ENCODE peak calls at places on chromosome 17, in four cellular contexts. One of them, this sample, is unnamed.

GRCh38 chr17:47237841-47238240 is 15.8 kb upstream of the ITGB3 start:
- DNase-seq in GM12878: no peak
- DNase-seq in K562: no peak
- DNase-seq in H1: no peak
- DNase-seq in this sample: no peak

GRCh38 chr17:75031972-75032895 is 14.5 kb downstream of the ATP5PD start:
- DNase-seq in K562: peak
- DNase-seq in H1: peak
- DNase-seq in GM12878: no peak
- DNase-seq in this sample: peak

GRCh38 chr17:67239597-67239996 is 5.4 kb downstream of the HELZ start:
- DNase-seq in H1: no peak
- DNase-seq in K562: no peak
- DNase-seq in GM12878: no peak
- DNase-seq in this sample: no peak

GRCh38 chr17:59647288-59647687 is 27.6 kb downstream of the CLTC start:
- DNase-seq in GM12878: no peak
- DNase-seq in K562: no peak
- DNase-seq in H1: no peak
- DNase-seq in this sample: no peak

GRCh38 chr17:72691601-72692000 is 400.9 kb downstream of the SLC39A11 start:
- DNase-seq in GM12878: no peak
- DNase-seq in H1: no peak
- DNase-seq in K562: no peak
- DNase-seq in this sample: no peak

GRCh38 chr17:57484081-57484666 is 227.9 kb downstream of the MSI2 start:
- DNase-seq in K562: no peak
- DNase-seq in GM12878: no peak
- DNase-seq in H1: no peak
- DNase-seq in this sample: no peak

GRCh38 chr17:63480192-63480784 is 3.4 kb downstream of the ACE start:
- DNase-seq in GM12878: no peak
- DNase-seq in K562: no peak
- DNase-seq in H1: no peak
- DNase-seq in this sample: no peak

GRCh38 chr17:9240659-9241370 is 219.5 kb downstream of the NTN1 start:
- DNase-seq in GM12878: no peak
- DNase-seq in K562: peak
- DNase-seq in H1: no peak
- DNase-seq in this sample: no peak

GRCh38 chr17:13437966-13438779 is 163.6 kb downstream of the HS3ST3A1 start:
- DNase-seq in GM12878: no peak
- DNase-seq in K562: no peak
- DNase-seq in H1: no peak
- DNase-seq in this sample: no peak

GRCh38 chr17:13435230-13435629 is 166.5 kb downstream of the HS3ST3A1 start:
- DNase-seq in H1: no peak
- DNase-seq in K562: no peak
- DNase-seq in GM12878: no peak
- DNase-seq in this sample: no peak
- TF ChIP-seq EGR1 in H1: no peak
- TF ChIP-seq EGR1 in K562: no peak
- TF ChIP-seq EGR1 in GM12878: no peak
- TF ChIP-seq EGR1 in this sample: no peak

GRCh38 chr17:50469005-50469605 is 425 bp upstream of the CHAD start:
- DNase-seq in GM12878: no peak
- DNase-seq in K562: no peak
- DNase-seq in H1: no peak
- DNase-seq in this sample: no peak
- TF ChIP-seq EZH2 in GM12878: no peak
- TF ChIP-seq EZH2 in K562: no peak
- TF ChIP-seq EZH2 in H1: peak
- TF ChIP-seq EZH2 in this sample: no peak

DNA sequence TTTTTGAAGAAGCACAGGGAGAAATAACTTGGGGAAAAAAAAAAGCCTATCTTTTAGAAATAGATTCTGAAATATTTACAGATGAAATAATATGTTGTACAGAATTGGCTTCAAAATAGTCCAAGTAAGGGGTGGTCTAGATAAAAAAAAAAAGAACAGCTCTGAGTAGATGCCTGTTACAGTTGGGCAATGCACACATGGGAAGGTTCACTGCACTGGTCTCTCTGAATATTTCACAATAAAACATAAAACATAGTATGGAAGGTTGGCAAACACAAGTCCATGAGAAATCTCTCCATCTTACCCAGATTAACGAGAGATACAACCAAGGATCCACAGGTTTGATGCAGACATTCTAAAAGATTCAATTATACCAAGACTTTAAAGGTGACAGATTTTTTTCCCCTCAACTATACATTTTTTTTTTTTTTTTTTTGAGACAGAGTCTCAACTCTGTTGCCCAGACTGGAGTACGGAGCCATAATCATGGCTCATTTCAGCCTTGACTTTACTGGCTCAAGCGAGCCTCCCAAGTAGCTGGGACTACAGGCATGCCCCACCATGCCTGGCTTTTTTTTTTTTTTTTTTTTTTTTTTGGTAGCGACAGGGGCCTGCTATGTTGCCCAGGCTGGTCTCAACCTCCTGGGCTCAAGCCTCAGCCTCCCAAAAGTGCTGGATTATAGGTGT is 58.0 kb downstream of the KANSL1 start:
- DNase-seq in GM12878: no peak
- DNase-seq in K562: no peak
- DNase-seq in H1: no peak
- DNase-seq in this sample: no peak
- TF ChIP-seq EGR1 in GM12878: no peak
- TF ChIP-seq EGR1 in K562: no peak
- TF ChIP-seq EGR1 in H1: no peak
- TF ChIP-seq EGR1 in this sample: no peak

DNA sequence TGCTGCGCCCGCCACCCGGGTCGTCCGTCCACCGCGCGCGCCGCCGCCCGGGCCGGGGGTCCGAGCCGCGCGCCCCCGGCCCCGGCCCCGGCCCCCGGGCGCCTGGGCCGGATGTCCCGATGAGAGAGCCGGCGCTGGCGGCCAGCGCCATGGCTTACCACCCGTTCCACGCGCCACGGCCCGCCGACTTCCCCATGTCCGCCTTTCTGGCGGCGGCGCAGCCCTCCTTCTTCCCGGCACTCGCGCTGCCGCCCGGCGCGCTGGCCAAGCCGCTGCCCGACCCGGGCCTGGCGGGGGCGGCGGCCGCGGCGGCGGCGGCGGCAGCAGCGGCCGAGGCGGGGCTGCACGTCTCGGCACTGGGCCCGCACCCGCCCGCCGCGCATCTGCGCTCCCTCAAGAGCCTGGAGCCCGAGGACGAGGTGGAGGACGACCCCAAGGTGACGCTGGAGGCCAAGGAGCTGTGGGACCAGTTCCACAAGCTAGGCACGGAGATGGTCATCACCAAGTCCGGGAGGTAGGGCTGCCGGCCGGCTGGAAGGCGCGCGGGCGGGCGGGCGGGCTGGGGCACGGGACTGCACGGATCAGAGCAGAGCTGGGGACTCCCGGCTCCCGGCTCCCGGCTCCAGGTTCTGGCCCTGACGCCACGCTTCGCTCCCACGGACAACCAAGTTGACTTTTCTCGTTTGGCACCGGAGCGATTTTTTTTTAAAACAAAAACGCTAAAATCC is 579 bp downstream of the TBX2 start:
- DNase-seq in H1: peak
- DNase-seq in K562: no peak
- DNase-seq in GM12878: no peak
- DNase-seq in this sample: no peak
- TF ChIP-seq EZH2 in H1: no peak
- TF ChIP-seq EZH2 in K562: no peak
- TF ChIP-seq EZH2 in GM12878: no peak
- TF ChIP-seq EZH2 in this sample: no peak

GRCh38 chr17:73974536-73974935 is 228.9 kb upstream of the RPL38 start:
- DNase-seq in K562: no peak
- DNase-seq in H1: no peak
- DNase-seq in GM12878: no peak
- DNase-seq in this sample: no peak
- TF ChIP-seq EGR1 in K562: no peak
- TF ChIP-seq EGR1 in H1: no peak
- TF ChIP-seq EGR1 in GM12878: no peak
- TF ChIP-seq EGR1 in this sample: no peak

GRCh38 chr17:41524261-41524660 is 3.8 kb downstream of the KRT19 start:
- DNase-seq in GM12878: no peak
- DNase-seq in K562: no peak
- DNase-seq in H1: no peak
- DNase-seq in this sample: no peak

GRCh38 chr17:41529491-41529915 is 1.4 kb upstream of the KRT19 start:
- DNase-seq in H1: no peak
- DNase-seq in GM12878: no peak
- DNase-seq in K562: no peak
- DNase-seq in this sample: no peak

GRCh38 chr17:41530062-41531048 is 2.2 kb upstream of the KRT19 start:
- DNase-seq in K562: peak
- DNase-seq in GM12878: no peak
- DNase-seq in H1: no peak
- DNase-seq in this sample: peak

GRCh38 chr17:41528959-41529353 is 848 bp upstream of the KRT19 start:
- DNase-seq in K562: no peak
- DNase-seq in GM12878: no peak
- DNase-seq in H1: no peak
- DNase-seq in this sample: no peak

DNA sequence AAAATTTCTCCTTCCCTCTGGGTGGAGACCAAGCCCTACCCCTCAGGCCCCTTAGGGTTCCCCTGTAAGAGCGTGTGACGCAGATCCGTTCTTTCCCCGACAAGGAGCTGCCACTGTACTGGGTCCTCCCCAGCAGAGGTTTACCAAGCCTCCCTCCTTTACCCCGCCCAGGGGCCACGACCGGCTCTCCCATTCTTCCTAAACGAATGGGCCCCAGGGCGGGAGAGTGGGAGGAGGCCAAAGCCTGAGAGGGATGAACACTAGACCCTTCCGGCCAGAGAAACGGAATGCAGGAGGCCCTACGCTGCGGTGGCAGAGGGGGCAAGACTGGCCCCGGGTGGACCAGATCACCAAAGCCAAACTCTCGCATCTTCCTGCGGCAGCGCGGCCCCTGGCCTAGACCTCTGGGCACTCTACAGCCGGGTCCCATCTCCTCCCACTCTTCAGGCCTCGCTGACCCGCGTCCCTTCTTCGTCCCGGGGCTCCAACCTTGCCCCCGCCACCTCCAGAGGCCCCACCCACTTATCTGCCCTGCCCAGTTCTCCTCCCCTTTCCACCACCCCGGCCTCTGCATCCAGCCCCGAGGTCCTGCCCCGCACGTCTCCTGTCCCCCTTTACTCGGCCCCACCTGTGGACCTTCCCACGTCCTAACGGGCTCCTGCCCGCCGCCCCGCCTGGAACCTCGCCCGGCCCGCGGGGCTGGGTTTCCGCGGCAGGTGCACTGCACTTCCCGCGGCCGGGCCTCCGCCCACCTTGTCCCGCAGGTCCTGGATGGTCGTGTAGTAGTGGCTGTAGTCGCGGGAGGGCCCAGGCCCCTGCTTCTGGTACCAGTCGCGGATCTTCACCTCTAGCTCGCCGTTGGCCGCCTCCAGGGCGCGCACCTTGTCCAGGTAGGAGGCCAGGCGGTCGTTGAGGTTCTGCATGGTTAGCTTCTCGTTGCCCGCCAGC is 758 bp downstream of the KRT19 start:
- DNase-seq in H1: peak
- DNase-seq in K562: peak
- DNase-seq in GM12878: no peak
- DNase-seq in this sample: no peak
- TF ChIP-seq EZH2 in H1: no peak
- TF ChIP-seq EZH2 in K562: no peak
- TF ChIP-seq EZH2 in GM12878: no peak
- TF ChIP-seq EZH2 in this sample: no peak

DNA sequence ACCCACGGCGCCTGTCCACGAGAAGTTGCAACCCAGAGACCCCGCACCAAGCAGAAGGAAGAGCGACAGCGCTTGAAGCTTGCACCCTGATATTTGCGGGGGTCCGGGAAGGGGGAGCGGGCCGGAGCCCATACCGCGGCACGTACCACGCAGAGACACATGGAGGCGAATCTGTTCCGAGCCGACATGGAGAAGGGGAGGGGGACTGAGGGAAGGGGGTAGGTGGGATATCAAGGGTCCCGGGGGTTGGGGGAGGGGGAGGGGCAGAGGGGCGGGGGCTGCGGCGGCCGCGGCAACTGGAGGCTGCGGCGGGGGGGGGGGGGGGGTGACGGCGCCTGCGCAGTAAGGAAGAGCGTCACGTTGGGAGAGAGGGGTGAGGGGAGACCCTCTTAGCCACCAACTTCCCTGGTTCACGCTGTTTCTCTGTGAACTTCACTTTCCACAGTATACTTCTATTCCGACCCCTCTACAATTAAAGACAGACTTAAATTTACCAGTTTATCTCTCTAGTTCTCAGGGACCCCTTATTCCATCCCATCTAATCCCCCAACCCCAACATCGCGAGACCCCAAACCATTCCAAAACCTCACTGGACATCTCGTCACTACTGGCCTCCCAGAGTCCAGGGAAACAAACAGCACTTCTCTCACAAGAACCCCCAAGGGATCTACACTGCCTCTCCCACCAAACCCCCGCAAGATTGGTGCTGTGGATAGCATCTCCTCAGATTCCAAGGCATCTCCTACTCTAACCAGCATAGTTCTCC is 7.9 kb downstream of the DLG4 start:
- DNase-seq in GM12878: no peak
- DNase-seq in K562: no peak
- DNase-seq in H1: no peak
- DNase-seq in this sample: no peak
- TF ChIP-seq EGR1 in GM12878: no peak
- TF ChIP-seq EGR1 in K562: no peak
- TF ChIP-seq EGR1 in H1: no peak
- TF ChIP-seq EGR1 in this sample: no peak

GRCh38 chr17:45428954-45429337 is 3.7 kb downstream of the ARHGAP27 start:
- DNase-seq in H1: no peak
- DNase-seq in GM12878: no peak
- DNase-seq in K562: no peak
- DNase-seq in this sample: no peak

GRCh38 chr17:45428050-45428953 is 4.4 kb downstream of the ARHGAP27 start:
- DNase-seq in GM12878: no peak
- DNase-seq in K562: peak
- DNase-seq in H1: peak
- DNase-seq in this sample: peak

GRCh38 chr17:45430006-45430737 is 2.5 kb downstream of the ARHGAP27 start:
- DNase-seq in GM12878: no peak
- DNase-seq in K562: no peak
- DNase-seq in H1: no peak
- DNase-seq in this sample: no peak

GRCh38 chr17:45430738-45431530 is 1.7 kb downstream of the ARHGAP27 start:
- DNase-seq in GM12878: no peak
- DNase-seq in H1: peak
- DNase-seq in K562: no peak
- DNase-seq in this sample: no peak

GRCh38 chr17:45429338-45430005 is 3.2 kb downstream of the ARHGAP27 start:
- DNase-seq in K562: no peak
- DNase-seq in GM12878: no peak
- DNase-seq in H1: peak
- DNase-seq in this sample: no peak
- TF ChIP-seq EZH2 in K562: no peak
- TF ChIP-seq EZH2 in GM12878: no peak
- TF ChIP-seq EZH2 in H1: peak
- TF ChIP-seq EZH2 in this sample: no peak